ENCODE peak calls at places on chromosomes 2 and 18, in six cellular contexts. One of them, this sample, is unnamed.

GRCh38 chr18:62938451-62938850 is 223.1 kb downstream of the PHLPP1 start:
- DNase-seq in stimulated activated CD8-positive, alpha-beta memory T cell treated with anti-CD3 and anti-CD28 coated beads, Interleukin-2, amount 100 ng/mL, for 48 hours: no peak
- DNase-seq in chondrocyte: no peak
- DNase-seq in stimulated activated CD4-positive, alpha-beta T cell treated with anti-CD3 and anti-CD28 coated beads, Interleukin-2, amount 100 ng/mL, for 48 hours: no peak
- DNase-seq in stimulated activated naive CD4-positive, alpha-beta T cell: no peak
- DNase-seq in foreskin melanocyte: no peak
- DNase-seq in this sample: no peak

GRCh38 chr2:32479224-32479623 is 122.4 kb downstream of the BIRC6 start:
- DNase-seq in chondrocyte: no peak
- DNase-seq in stimulated activated CD8-positive, alpha-beta memory T cell treated with anti-CD3 and anti-CD28 coated beads, Interleukin-2, amount 100 ng/mL, for 48 hours: no peak
- DNase-seq in stimulated activated naive CD4-positive, alpha-beta T cell: no peak
- DNase-seq in stimulated activated CD4-positive, alpha-beta T cell treated with anti-CD3 and anti-CD28 coated beads, Interleukin-2, amount 100 ng/mL, for 48 hours: no peak
- DNase-seq in foreskin melanocyte: no peak
- DNase-seq in this sample: no peak

GRCh38 chr2:219422944-219423534 is 4.9 kb downstream of the DES start:
- DNase-seq in foreskin melanocyte: no peak
- DNase-seq in stimulated activated CD4-positive, alpha-beta T cell treated with anti-CD3 and anti-CD28 coated beads, Interleukin-2, amount 100 ng/mL, for 48 hours: no peak
- DNase-seq in chondrocyte: no peak
- DNase-seq in stimulated activated CD8-positive, alpha-beta memory T cell treated with anti-CD3 and anti-CD28 coated beads, Interleukin-2, amount 100 ng/mL, for 48 hours: no peak
- DNase-seq in stimulated activated naive CD4-positive, alpha-beta T cell: no peak
- DNase-seq in this sample: no peak

GRCh38 chr2:44301111-44301510 is 25.8 kb downstream of the SLC3A1 start:
- DNase-seq in stimulated activated naive CD4-positive, alpha-beta T cell: no peak
- DNase-seq in stimulated activated CD4-positive, alpha-beta T cell treated with anti-CD3 and anti-CD28 coated beads, Interleukin-2, amount 100 ng/mL, for 48 hours: no peak
- DNase-seq in stimulated activated CD8-positive, alpha-beta memory T cell treated with anti-CD3 and anti-CD28 coated beads, Interleukin-2, amount 100 ng/mL, for 48 hours: no peak
- DNase-seq in foreskin melanocyte: no peak
- DNase-seq in chondrocyte: no peak
- DNase-seq in this sample: no peak

GRCh38 chr18:75475228-75475627 is 47.7 kb upstream of the SMIM21 start:
- DNase-seq in stimulated activated CD8-positive, alpha-beta memory T cell treated with anti-CD3 and anti-CD28 coated beads, Interleukin-2, amount 100 ng/mL, for 48 hours: no peak
- DNase-seq in stimulated activated CD4-positive, alpha-beta T cell treated with anti-CD3 and anti-CD28 coated beads, Interleukin-2, amount 100 ng/mL, for 48 hours: no peak
- DNase-seq in chondrocyte: no peak
- DNase-seq in foreskin melanocyte: peak
- DNase-seq in stimulated activated naive CD4-positive, alpha-beta T cell: no peak
- DNase-seq in this sample: no peak

GRCh38 chr2:95260028-95261023 is 13.9 kb upstream of the PROM2 start:
- DNase-seq in foreskin melanocyte: no peak
- DNase-seq in stimulated activated CD4-positive, alpha-beta T cell treated with anti-CD3 and anti-CD28 coated beads, Interleukin-2, amount 100 ng/mL, for 48 hours: no peak
- DNase-seq in stimulated activated CD8-positive, alpha-beta memory T cell treated with anti-CD3 and anti-CD28 coated beads, Interleukin-2, amount 100 ng/mL, for 48 hours: no peak
- DNase-seq in stimulated activated naive CD4-positive, alpha-beta T cell: no peak
- DNase-seq in chondrocyte: peak
- DNase-seq in this sample: no peak

GRCh38 chr2:151946856-151947523 is 118.8 kb upstream of the ARL5A start:
- DNase-seq in foreskin melanocyte: peak
- DNase-seq in stimulated activated naive CD4-positive, alpha-beta T cell: peak
- DNase-seq in stimulated activated CD4-positive, alpha-beta T cell treated with anti-CD3 and anti-CD28 coated beads, Interleukin-2, amount 100 ng/mL, for 48 hours: no peak
- DNase-seq in chondrocyte: no peak
- DNase-seq in stimulated activated CD8-positive, alpha-beta memory T cell treated with anti-CD3 and anti-CD28 coated beads, Interleukin-2, amount 100 ng/mL, for 48 hours: peak
- DNase-seq in this sample: peak

GRCh38 chr2:201969938-201970785 is 63.5 kb upstream of the FZD7 start:
- DNase-seq in stimulated activated naive CD4-positive, alpha-beta T cell: no peak
- DNase-seq in stimulated activated CD4-positive, alpha-beta T cell treated with anti-CD3 and anti-CD28 coated beads, Interleukin-2, amount 100 ng/mL, for 48 hours: no peak
- DNase-seq in chondrocyte: peak
- DNase-seq in stimulated activated CD8-positive, alpha-beta memory T cell treated with anti-CD3 and anti-CD28 coated beads, Interleukin-2, amount 100 ng/mL, for 48 hours: no peak
- DNase-seq in foreskin melanocyte: no peak
- DNase-seq in this sample: no peak

GRCh38 chr2:63819765-63820717 is 21.7 kb upstream of the UGP2 start:
- DNase-seq in foreskin melanocyte: no peak
- DNase-seq in chondrocyte: no peak
- DNase-seq in stimulated activated naive CD4-positive, alpha-beta T cell: no peak
- DNase-seq in stimulated activated CD4-positive, alpha-beta T cell treated with anti-CD3 and anti-CD28 coated beads, Interleukin-2, amount 100 ng/mL, for 48 hours: no peak
- DNase-seq in stimulated activated CD8-positive, alpha-beta memory T cell treated with anti-CD3 and anti-CD28 coated beads, Interleukin-2, amount 100 ng/mL, for 48 hours: no peak
- DNase-seq in this sample: no peak

GRCh38 chr2:8534729-8535397 is 147.0 kb upstream of the ID2 start:
- DNase-seq in stimulated activated CD8-positive, alpha-beta memory T cell treated with anti-CD3 and anti-CD28 coated beads, Interleukin-2, amount 100 ng/mL, for 48 hours: no peak
- DNase-seq in stimulated activated naive CD4-positive, alpha-beta T cell: no peak
- DNase-seq in stimulated activated CD4-positive, alpha-beta T cell treated with anti-CD3 and anti-CD28 coated beads, Interleukin-2, amount 100 ng/mL, for 48 hours: no peak
- DNase-seq in foreskin melanocyte: no peak
- DNase-seq in chondrocyte: no peak
- DNase-seq in this sample: no peak

GRCh38 chr2:121521359-121521758 is 9.3 kb upstream of the RNU4ATAC start:
- DNase-seq in chondrocyte: no peak
- DNase-seq in foreskin melanocyte: no peak
- DNase-seq in stimulated activated naive CD4-positive, alpha-beta T cell: no peak
- DNase-seq in stimulated activated CD8-positive, alpha-beta memory T cell treated with anti-CD3 and anti-CD28 coated beads, Interleukin-2, amount 100 ng/mL, for 48 hours: no peak
- DNase-seq in stimulated activated CD4-positive, alpha-beta T cell treated with anti-CD3 and anti-CD28 coated beads, Interleukin-2, amount 100 ng/mL, for 48 hours: no peak
- DNase-seq in this sample: no peak

GRCh38 chr2:161983896-161984295 is 90.1 kb downstream of the DPP4 start:
- DNase-seq in chondrocyte: no peak
- DNase-seq in stimulated activated CD8-positive, alpha-beta memory T cell treated with anti-CD3 and anti-CD28 coated beads, Interleukin-2, amount 100 ng/mL, for 48 hours: no peak
- DNase-seq in stimulated activated CD4-positive, alpha-beta T cell treated with anti-CD3 and anti-CD28 coated beads, Interleukin-2, amount 100 ng/mL, for 48 hours: no peak
- DNase-seq in stimulated activated naive CD4-positive, alpha-beta T cell: no peak
- DNase-seq in foreskin melanocyte: peak
- DNase-seq in this sample: no peak

GRCh38 chr18:76376668-76377358 is 118.2 kb downstream of the ZNF516 start:
- DNase-seq in stimulated activated CD8-positive, alpha-beta memory T cell treated with anti-CD3 and anti-CD28 coated beads, Interleukin-2, amount 100 ng/mL, for 48 hours: no peak
- DNase-seq in foreskin melanocyte: no peak
- DNase-seq in stimulated activated CD4-positive, alpha-beta T cell treated with anti-CD3 and anti-CD28 coated beads, Interleukin-2, amount 100 ng/mL, for 48 hours: peak
- DNase-seq in chondrocyte: no peak
- DNase-seq in stimulated activated naive CD4-positive, alpha-beta T cell: peak
- DNase-seq in this sample: no peak

GRCh38 chr18:3624818-3625716 is 175.1 kb downstream of the TGIF1 start:
- DNase-seq in stimulated activated naive CD4-positive, alpha-beta T cell: no peak
- DNase-seq in chondrocyte: no peak
- DNase-seq in stimulated activated CD4-positive, alpha-beta T cell treated with anti-CD3 and anti-CD28 coated beads, Interleukin-2, amount 100 ng/mL, for 48 hours: peak
- DNase-seq in stimulated activated CD8-positive, alpha-beta memory T cell treated with anti-CD3 and anti-CD28 coated beads, Interleukin-2, amount 100 ng/mL, for 48 hours: peak
- DNase-seq in foreskin melanocyte: peak
- DNase-seq in this sample: no peak

GRCh38 chr2:6940820-6941219 is 23.6 kb downstream of the RNF144A start:
- DNase-seq in stimulated activated naive CD4-positive, alpha-beta T cell: no peak
- DNase-seq in foreskin melanocyte: no peak
- DNase-seq in stimulated activated CD8-positive, alpha-beta memory T cell treated with anti-CD3 and anti-CD28 coated beads, Interleukin-2, amount 100 ng/mL, for 48 hours: no peak
- DNase-seq in chondrocyte: no peak
- DNase-seq in stimulated activated CD4-positive, alpha-beta T cell treated with anti-CD3 and anti-CD28 coated beads, Interleukin-2, amount 100 ng/mL, for 48 hours: no peak
- DNase-seq in this sample: no peak

GRCh38 chr18:44507729-44508325 is 172.9 kb upstream of the SETBP1 start:
- DNase-seq in chondrocyte: no peak
- DNase-seq in foreskin melanocyte: peak
- DNase-seq in stimulated activated CD8-positive, alpha-beta memory T cell treated with anti-CD3 and anti-CD28 coated beads, Interleukin-2, amount 100 ng/mL, for 48 hours: no peak
- DNase-seq in stimulated activated naive CD4-positive, alpha-beta T cell: no peak
- DNase-seq in stimulated activated CD4-positive, alpha-beta T cell treated with anti-CD3 and anti-CD28 coated beads, Interleukin-2, amount 100 ng/mL, for 48 hours: no peak
- DNase-seq in this sample: no peak

GRCh38 chr2:238573065-238573778 is 146.5 kb downstream of the ASB1 start:
- DNase-seq in chondrocyte: no peak
- DNase-seq in foreskin melanocyte: no peak
- DNase-seq in stimulated activated CD4-positive, alpha-beta T cell treated with anti-CD3 and anti-CD28 coated beads, Interleukin-2, amount 100 ng/mL, for 48 hours: no peak
- DNase-seq in stimulated activated CD8-positive, alpha-beta memory T cell treated with anti-CD3 and anti-CD28 coated beads, Interleukin-2, amount 100 ng/mL, for 48 hours: peak
- DNase-seq in stimulated activated naive CD4-positive, alpha-beta T cell: no peak
- DNase-seq in this sample: peak

GRCh38 chr2:171347591-171348032 is 86.2 kb downstream of the METTL8 start:
- DNase-seq in stimulated activated CD4-positive, alpha-beta T cell treated with anti-CD3 and anti-CD28 coated beads, Interleukin-2, amount 100 ng/mL, for 48 hours: no peak
- DNase-seq in stimulated activated naive CD4-positive, alpha-beta T cell: no peak
- DNase-seq in foreskin melanocyte: no peak
- DNase-seq in stimulated activated CD8-positive, alpha-beta memory T cell treated with anti-CD3 and anti-CD28 coated beads, Interleukin-2, amount 100 ng/mL, for 48 hours: no peak
- DNase-seq in chondrocyte: no peak
- DNase-seq in this sample: no peak

GRCh38 chr2:69449906-69450305 is 12.7 kb upstream of the NFU1 start:
- DNase-seq in stimulated activated CD4-positive, alpha-beta T cell treated with anti-CD3 and anti-CD28 coated beads, Interleukin-2, amount 100 ng/mL, for 48 hours: no peak
- DNase-seq in stimulated activated naive CD4-positive, alpha-beta T cell: no peak
- DNase-seq in foreskin melanocyte: no peak
- DNase-seq in chondrocyte: no peak
- DNase-seq in stimulated activated CD8-positive, alpha-beta memory T cell treated with anti-CD3 and anti-CD28 coated beads, Interleukin-2, amount 100 ng/mL, for 48 hours: no peak
- DNase-seq in this sample: no peak

GRCh38 chr2:15155959-15156574 is 405.1 kb downstream of the NBAS start:
- DNase-seq in stimulated activated CD4-positive, alpha-beta T cell treated with anti-CD3 and anti-CD28 coated beads, Interleukin-2, amount 100 ng/mL, for 48 hours: no peak
- DNase-seq in foreskin melanocyte: no peak
- DNase-seq in chondrocyte: no peak
- DNase-seq in stimulated activated CD8-positive, alpha-beta memory T cell treated with anti-CD3 and anti-CD28 coated beads, Interleukin-2, amount 100 ng/mL, for 48 hours: no peak
- DNase-seq in stimulated activated naive CD4-positive, alpha-beta T cell: peak
- DNase-seq in this sample: no peak

GRCh38 chr2:88933980-88934379 is 242.5 kb downstream of the RPIA start:
- DNase-seq in chondrocyte: no peak
- DNase-seq in stimulated activated naive CD4-positive, alpha-beta T cell: peak
- DNase-seq in stimulated activated CD8-positive, alpha-beta memory T cell treated with anti-CD3 and anti-CD28 coated beads, Interleukin-2, amount 100 ng/mL, for 48 hours: no peak
- DNase-seq in stimulated activated CD4-positive, alpha-beta T cell treated with anti-CD3 and anti-CD28 coated beads, Interleukin-2, amount 100 ng/mL, for 48 hours: no peak
- DNase-seq in foreskin melanocyte: no peak
- DNase-seq in this sample: no peak

GRCh38 chr18:44036500-44036899 is 644.2 kb upstream of the SETBP1 start:
- DNase-seq in stimulated activated naive CD4-positive, alpha-beta T cell: no peak
- DNase-seq in foreskin melanocyte: no peak
- DNase-seq in chondrocyte: no peak
- DNase-seq in stimulated activated CD4-positive, alpha-beta T cell treated with anti-CD3 and anti-CD28 coated beads, Interleukin-2, amount 100 ng/mL, for 48 hours: no peak
- DNase-seq in stimulated activated CD8-positive, alpha-beta memory T cell treated with anti-CD3 and anti-CD28 coated beads, Interleukin-2, amount 100 ng/mL, for 48 hours: no peak
- DNase-seq in this sample: no peak